ENCODE peak calls at places on chromosomes 6 and 20, in four cellular contexts. One of them, this sample, is unnamed.
A peak's percentile ranks its signal among the peaks of the same experiment; 100 is the strongest.

GRCh38 chr6:116011520-116011919 is 49.2 kb downstream of the FRK start:
- DNase-seq in activated naive CD4-positive, alpha-beta T cell: no peak
- DNase-seq in GM23248: no peak
- DNase-seq in stimulated activated CD8-positive, alpha-beta memory T cell treated with anti-CD3 and anti-CD28 coated beads, Interleukin-12 subunit alpha, Interleukin-12 subunit beta, amount 100 ng/mL, for 4 hours: no peak
- DNase-seq in this sample: no peak

GRCh38 chr6:64553414-64553813 is 917.8 kb downstream of the PHF3 start:
- DNase-seq in activated naive CD4-positive, alpha-beta T cell: no peak
- DNase-seq in stimulated activated CD8-positive, alpha-beta memory T cell treated with anti-CD3 and anti-CD28 coated beads, Interleukin-12 subunit alpha, Interleukin-12 subunit beta, amount 100 ng/mL, for 4 hours: no peak
- DNase-seq in GM23248: no peak
- DNase-seq in this sample: no peak

GRCh38 chr6:80217799-80218198 is 111.3 kb downstream of the BCKDHB start:
- DNase-seq in GM23248: peak; percentile 66
- DNase-seq in stimulated activated CD8-positive, alpha-beta memory T cell treated with anti-CD3 and anti-CD28 coated beads, Interleukin-12 subunit alpha, Interleukin-12 subunit beta, amount 100 ng/mL, for 4 hours: no peak
- DNase-seq in activated naive CD4-positive, alpha-beta T cell: no peak
- DNase-seq in this sample: no peak

GRCh38 chr6:121856296-121856695 is 420.9 kb downstream of the GJA1 start:
- DNase-seq in GM23248: peak; percentile 30
- DNase-seq in stimulated activated CD8-positive, alpha-beta memory T cell treated with anti-CD3 and anti-CD28 coated beads, Interleukin-12 subunit alpha, Interleukin-12 subunit beta, amount 100 ng/mL, for 4 hours: no peak
- DNase-seq in activated naive CD4-positive, alpha-beta T cell: no peak
- DNase-seq in this sample: no peak

GRCh38 chr6:82783587-82784253 is 281.9 kb downstream of the UBE3D start:
- DNase-seq in GM23248: no peak
- DNase-seq in activated naive CD4-positive, alpha-beta T cell: no peak
- DNase-seq in stimulated activated CD8-positive, alpha-beta memory T cell treated with anti-CD3 and anti-CD28 coated beads, Interleukin-12 subunit alpha, Interleukin-12 subunit beta, amount 100 ng/mL, for 4 hours: no peak
- DNase-seq in this sample: peak; percentile 61

GRCh38 chr6:35368038-35368887 is 25.9 kb downstream of the PPARD start:
- DNase-seq in GM23248: peak; percentile 90
- DNase-seq in activated naive CD4-positive, alpha-beta T cell: no peak
- DNase-seq in stimulated activated CD8-positive, alpha-beta memory T cell treated with anti-CD3 and anti-CD28 coated beads, Interleukin-12 subunit alpha, Interleukin-12 subunit beta, amount 100 ng/mL, for 4 hours: no peak
- DNase-seq in this sample: no peak

GRCh38 chr20:46610145-46610544 is 41.1 kb downstream of the SLC13A3 start:
- DNase-seq in stimulated activated CD8-positive, alpha-beta memory T cell treated with anti-CD3 and anti-CD28 coated beads, Interleukin-12 subunit alpha, Interleukin-12 subunit beta, amount 100 ng/mL, for 4 hours: no peak
- DNase-seq in activated naive CD4-positive, alpha-beta T cell: no peak
- DNase-seq in GM23248: no peak
- DNase-seq in this sample: no peak

GRCh38 chr6:43468748-43469681 is 8.4 kb upstream of the TJAP1 start:
- DNase-seq in activated naive CD4-positive, alpha-beta T cell: no peak
- DNase-seq in stimulated activated CD8-positive, alpha-beta memory T cell treated with anti-CD3 and anti-CD28 coated beads, Interleukin-12 subunit alpha, Interleukin-12 subunit beta, amount 100 ng/mL, for 4 hours: no peak
- DNase-seq in GM23248: no peak
- DNase-seq in this sample: peak; percentile 67

GRCh38 chr6:161342039-161342438 is 68.2 kb upstream of the AGPAT4 start:
- DNase-seq in GM23248: no peak
- DNase-seq in stimulated activated CD8-positive, alpha-beta memory T cell treated with anti-CD3 and anti-CD28 coated beads, Interleukin-12 subunit alpha, Interleukin-12 subunit beta, amount 100 ng/mL, for 4 hours: no peak
- DNase-seq in activated naive CD4-positive, alpha-beta T cell: no peak
- DNase-seq in this sample: no peak

GRCh38 chr20:58717278-58718091 is 24.9 kb downstream of the NPEPL1 start:
- DNase-seq in GM23248: no peak
- DNase-seq in activated naive CD4-positive, alpha-beta T cell: no peak
- DNase-seq in stimulated activated CD8-positive, alpha-beta memory T cell treated with anti-CD3 and anti-CD28 coated beads, Interleukin-12 subunit alpha, Interleukin-12 subunit beta, amount 100 ng/mL, for 4 hours: no peak
- DNase-seq in this sample: peak; percentile 40

GRCh38 chr20:63826753-63827152 is 4.3 kb downstream of the ZBTB46 start:
- DNase-seq in activated naive CD4-positive, alpha-beta T cell: no peak
- DNase-seq in stimulated activated CD8-positive, alpha-beta memory T cell treated with anti-CD3 and anti-CD28 coated beads, Interleukin-12 subunit alpha, Interleukin-12 subunit beta, amount 100 ng/mL, for 4 hours: no peak
- DNase-seq in GM23248: peak; percentile 48
- DNase-seq in this sample: no peak

GRCh38 chr20:23602261-23602660 is 3.5 kb downstream of the CST9 start:
- DNase-seq in GM23248: no peak
- DNase-seq in stimulated activated CD8-positive, alpha-beta memory T cell treated with anti-CD3 and anti-CD28 coated beads, Interleukin-12 subunit alpha, Interleukin-12 subunit beta, amount 100 ng/mL, for 4 hours: no peak
- DNase-seq in activated naive CD4-positive, alpha-beta T cell: no peak
- DNase-seq in this sample: no peak

GRCh38 chr6:55405474-55406220 is 78.4 kb downstream of the GFRAL start:
- DNase-seq in stimulated activated CD8-positive, alpha-beta memory T cell treated with anti-CD3 and anti-CD28 coated beads, Interleukin-12 subunit alpha, Interleukin-12 subunit beta, amount 100 ng/mL, for 4 hours: no peak
- DNase-seq in GM23248: peak; percentile 54
- DNase-seq in activated naive CD4-positive, alpha-beta T cell: no peak
- DNase-seq in this sample: no peak

GRCh38 chr6:106729848-106730247 is 100.5 kb downstream of the QRSL1 start:
- DNase-seq in GM23248: no peak
- DNase-seq in activated naive CD4-positive, alpha-beta T cell: no peak
- DNase-seq in stimulated activated CD8-positive, alpha-beta memory T cell treated with anti-CD3 and anti-CD28 coated beads, Interleukin-12 subunit alpha, Interleukin-12 subunit beta, amount 100 ng/mL, for 4 hours: no peak
- DNase-seq in this sample: no peak

GRCh38 chr20:50691585-50692552 is 527 bp upstream of the RIPOR3 start:
- DNase-seq in GM23248: peak; percentile 80
- DNase-seq in stimulated activated CD8-positive, alpha-beta memory T cell treated with anti-CD3 and anti-CD28 coated beads, Interleukin-12 subunit alpha, Interleukin-12 subunit beta, amount 100 ng/mL, for 4 hours: no peak
- DNase-seq in activated naive CD4-positive, alpha-beta T cell: no peak
- DNase-seq in this sample: peak; percentile 67

GRCh38 chr20:24950128-24950835 is 1.2 kb downstream of the CST7 start:
- DNase-seq in activated naive CD4-positive, alpha-beta T cell: no peak
- DNase-seq in GM23248: no peak
- DNase-seq in stimulated activated CD8-positive, alpha-beta memory T cell treated with anti-CD3 and anti-CD28 coated beads, Interleukin-12 subunit alpha, Interleukin-12 subunit beta, amount 100 ng/mL, for 4 hours: no peak
- DNase-seq in this sample: peak; percentile 41

GRCh38 chr20:47317127-47317895 is 39.2 kb downstream of the ZMYND8 start:
- DNase-seq in activated naive CD4-positive, alpha-beta T cell: no peak
- DNase-seq in GM23248: peak; percentile 98
- DNase-seq in stimulated activated CD8-positive, alpha-beta memory T cell treated with anti-CD3 and anti-CD28 coated beads, Interleukin-12 subunit alpha, Interleukin-12 subunit beta, amount 100 ng/mL, for 4 hours: peak; percentile 29
- DNase-seq in this sample: peak; percentile 88

GRCh38 chr6:29743568-29743967 is 20.3 kb downstream of the HLA-F start:
- DNase-seq in GM23248: no peak
- DNase-seq in activated naive CD4-positive, alpha-beta T cell: no peak
- DNase-seq in stimulated activated CD8-positive, alpha-beta memory T cell treated with anti-CD3 and anti-CD28 coated beads, Interleukin-12 subunit alpha, Interleukin-12 subunit beta, amount 100 ng/mL, for 4 hours: no peak
- DNase-seq in this sample: no peak

GRCh38 chr6:38567436-38567835 is 72.3 kb downstream of the BTBD9 start:
- DNase-seq in stimulated activated CD8-positive, alpha-beta memory T cell treated with anti-CD3 and anti-CD28 coated beads, Interleukin-12 subunit alpha, Interleukin-12 subunit beta, amount 100 ng/mL, for 4 hours: no peak
- DNase-seq in activated naive CD4-positive, alpha-beta T cell: no peak
- DNase-seq in GM23248: peak; percentile 87
- DNase-seq in this sample: no peak

GRCh38 chr20:1225729-1226313 is at the start of gene RAD21L1:
- DNase-seq in stimulated activated CD8-positive, alpha-beta memory T cell treated with anti-CD3 and anti-CD28 coated beads, Interleukin-12 subunit alpha, Interleukin-12 subunit beta, amount 100 ng/mL, for 4 hours: peak; percentile 54
- DNase-seq in activated naive CD4-positive, alpha-beta T cell: peak; percentile 83
- DNase-seq in GM23248: peak; percentile 88
- DNase-seq in this sample: peak; percentile 99

GRCh38 chr20:23889775-23890187 is 10.2 kb upstream of the CST5 start:
- DNase-seq in GM23248: peak; percentile 62
- DNase-seq in activated naive CD4-positive, alpha-beta T cell: peak; percentile 22
- DNase-seq in stimulated activated CD8-positive, alpha-beta memory T cell treated with anti-CD3 and anti-CD28 coated beads, Interleukin-12 subunit alpha, Interleukin-12 subunit beta, amount 100 ng/mL, for 4 hours: peak; percentile 27
- DNase-seq in this sample: peak; percentile 93

GRCh38 chr20:1696521-1697209 is 39.1 kb upstream of the SIRPG start:
- DNase-seq in stimulated activated CD8-positive, alpha-beta memory T cell treated with anti-CD3 and anti-CD28 coated beads, Interleukin-12 subunit alpha, Interleukin-12 subunit beta, amount 100 ng/mL, for 4 hours: no peak
- DNase-seq in activated naive CD4-positive, alpha-beta T cell: no peak
- DNase-seq in GM23248: no peak
- DNase-seq in this sample: no peak

GRCh38 chr20:62816031-62816878 is 595 bp upstream of the COL9A3 start:
- DNase-seq in activated naive CD4-positive, alpha-beta T cell: no peak
- DNase-seq in GM23248: peak; percentile 70
- DNase-seq in stimulated activated CD8-positive, alpha-beta memory T cell treated with anti-CD3 and anti-CD28 coated beads, Interleukin-12 subunit alpha, Interleukin-12 subunit beta, amount 100 ng/mL, for 4 hours: no peak
- DNase-seq in this sample: peak; percentile 94

This sample was measured in endodermal cell.